ENCODE peak calls at places on chromosomes 11 and 22, in five cellular contexts. One of them, this sample, is unnamed.

GRCh38 chr11:122882809-122883681 is 486 bp downstream of the JHY start:
- DNase-seq in right lobe of liver: peak; percentile 57
- DNase-seq in tibial artery: peak; percentile 47
- DNase-seq in bronchial epithelial cell: peak; percentile 67
- DNase-seq in CD4-positive, alpha-beta memory T cell: peak; percentile 53
- DNase-seq in this sample: no peak

GRCh38 chr22:20905415-20906386 is 11.5 kb upstream of the CRKL start:
- DNase-seq in right lobe of liver: no peak
- DNase-seq in tibial artery: no peak
- DNase-seq in CD4-positive, alpha-beta memory T cell: no peak
- DNase-seq in bronchial epithelial cell: peak; percentile 84
- DNase-seq in this sample: no peak

GRCh38 chr11:98940913-98941312 is 79.8 kb upstream of the CNTN5 start:
- DNase-seq in tibial artery: no peak
- DNase-seq in right lobe of liver: no peak
- DNase-seq in CD4-positive, alpha-beta memory T cell: no peak
- DNase-seq in bronchial epithelial cell: peak; percentile 44
- DNase-seq in this sample: no peak

GRCh38 chr22:50271519-50271970 is 1.4 kb upstream of the MAPK11 start:
- DNase-seq in CD4-positive, alpha-beta memory T cell: peak; percentile 35
- DNase-seq in tibial artery: no peak
- DNase-seq in right lobe of liver: no peak
- DNase-seq in bronchial epithelial cell: no peak
- DNase-seq in this sample: no peak

GRCh38 chr11:68038226-68038717 is 553 bp upstream of the TCIRG1 start:
- DNase-seq in CD4-positive, alpha-beta memory T cell: no peak
- DNase-seq in bronchial epithelial cell: no peak
- DNase-seq in tibial artery: no peak
- DNase-seq in right lobe of liver: peak; percentile 95
- DNase-seq in this sample: no peak

GRCh38 chr11:90294091-90294490 is 71.2 kb upstream of the CHORDC1 start:
- DNase-seq in CD4-positive, alpha-beta memory T cell: no peak
- DNase-seq in tibial artery: no peak
- DNase-seq in right lobe of liver: no peak
- DNase-seq in bronchial epithelial cell: no peak
- DNase-seq in this sample: no peak

GRCh38 chr22:43723816-43724215 is 88.3 kb downstream of the EFCAB6 start:
- DNase-seq in right lobe of liver: no peak
- DNase-seq in bronchial epithelial cell: peak; percentile 5
- DNase-seq in tibial artery: no peak
- DNase-seq in CD4-positive, alpha-beta memory T cell: no peak
- DNase-seq in this sample: no peak

GRCh38 chr11:17277024-17277584 is 565 bp downstream of the NUCB2 start:
- DNase-seq in right lobe of liver: no peak
- DNase-seq in bronchial epithelial cell: peak; percentile 54
- DNase-seq in tibial artery: peak; percentile 20
- DNase-seq in CD4-positive, alpha-beta memory T cell: peak; percentile 46
- DNase-seq in this sample: no peak

GRCh38 chr11:27464155-27464759 is 8.3 kb downstream of the LGR4 start:
- DNase-seq in tibial artery: no peak
- DNase-seq in right lobe of liver: no peak
- DNase-seq in bronchial epithelial cell: peak; percentile 86
- DNase-seq in CD4-positive, alpha-beta memory T cell: no peak
- DNase-seq in this sample: no peak

DNA sequence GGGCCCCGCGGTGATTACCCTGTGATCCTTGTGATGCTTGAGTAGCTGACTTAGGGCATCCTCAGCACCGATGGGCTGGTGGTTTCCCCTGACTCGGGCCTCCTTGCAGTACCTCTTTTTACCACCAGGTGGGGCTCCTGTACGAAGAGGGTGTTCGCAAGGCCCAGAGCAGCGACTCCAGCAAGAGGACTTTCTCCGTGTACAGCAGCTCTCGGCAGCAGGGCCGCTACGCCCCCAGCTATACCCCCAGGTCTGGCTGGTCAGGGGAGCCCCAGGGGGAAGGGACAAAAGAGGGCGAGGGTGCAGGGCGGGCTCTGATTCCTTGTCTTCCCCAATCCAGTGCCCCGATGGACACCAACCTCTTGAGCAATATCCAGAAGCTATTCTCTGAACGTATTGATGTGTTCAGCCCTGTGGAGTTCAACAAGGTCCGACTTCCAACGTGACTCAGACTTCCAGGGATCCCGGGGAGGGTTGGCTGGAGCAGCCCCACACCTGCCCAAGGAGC is 1.3 kb upstream of the TM7SF2 start:
- DNase-seq in right lobe of liver: peak; percentile 87
- DNase-seq in tibial artery: peak; percentile 86
- DNase-seq in bronchial epithelial cell: peak; percentile 72
- DNase-seq in CD4-positive, alpha-beta memory T cell: peak; percentile 88
- DNase-seq in this sample: peak; percentile 92
- H3K36me3 ChIP-seq in right lobe of liver: peaks cover 7% of the 10 kb centered on the region
- H3K36me3 ChIP-seq in tibial artery: peaks cover 38% of the 10 kb centered on the region
- H3K36me3 ChIP-seq in bronchial epithelial cell: peaks cover 10% of the 10 kb centered on the region
- H3K36me3 ChIP-seq in CD4-positive, alpha-beta memory T cell: peaks cover 16% of the 10 kb centered on the region
- H3K36me3 ChIP-seq in this sample: peaks cover 23% of the 10 kb centered on the region

GRCh38 chr22:24157783-24158170 is 23.5 kb upstream of the SUSD2 start:
- DNase-seq in tibial artery: peak; percentile 63
- DNase-seq in CD4-positive, alpha-beta memory T cell: no peak
- DNase-seq in bronchial epithelial cell: no peak
- DNase-seq in right lobe of liver: no peak
- DNase-seq in this sample: no peak
- H3K4me3 ChIP-seq in tibial artery: peak overlapping the region; percentile 85
- H3K4me3 ChIP-seq in CD4-positive, alpha-beta memory T cell: peak overlapping the region; percentile 92
- H3K4me3 ChIP-seq in bronchial epithelial cell: no peak overlapping the region
- H3K4me3 ChIP-seq in right lobe of liver: no peak overlapping the region
- H3K4me3 ChIP-seq in this sample: no peak overlapping the region

GRCh38 chr22:37854946-37855345 is 5.7 kb downstream of the EIF3L start:
- DNase-seq in CD4-positive, alpha-beta memory T cell: no peak
- DNase-seq in right lobe of liver: no peak
- DNase-seq in bronchial epithelial cell: no peak
- DNase-seq in tibial artery: no peak
- DNase-seq in this sample: no peak
- H3K36me3 ChIP-seq in CD4-positive, alpha-beta memory T cell: peaks cover 40% of the 10 kb centered on the region
- H3K36me3 ChIP-seq in right lobe of liver: peaks cover 72% of the 10 kb centered on the region
- H3K36me3 ChIP-seq in bronchial epithelial cell: peaks cover 22% of the 10 kb centered on the region
- H3K36me3 ChIP-seq in tibial artery: peaks cover 83% of the 10 kb centered on the region
- H3K36me3 ChIP-seq in this sample: peaks cover 76% of the 10 kb centered on the region

DNA sequence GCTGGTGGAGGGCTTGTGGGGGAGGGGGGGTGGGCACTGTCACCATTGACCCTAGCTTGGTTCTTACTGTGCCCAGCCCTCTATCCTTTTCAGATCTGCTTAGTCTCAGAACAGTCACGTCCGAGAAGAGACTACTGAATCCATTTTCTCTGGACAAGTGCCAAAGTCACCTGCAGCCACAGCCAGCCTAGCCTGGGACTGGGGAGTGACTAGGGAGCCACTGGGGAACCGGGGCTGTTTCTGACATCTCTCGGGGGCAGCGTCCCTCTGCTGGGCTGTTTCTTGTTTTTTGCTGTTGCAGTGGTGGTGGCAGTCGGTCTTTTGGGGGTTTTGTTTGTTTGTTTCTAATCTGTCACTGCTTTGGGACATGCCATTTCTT is 8.7 kb downstream of the SLC37A2 start:
- DNase-seq in CD4-positive, alpha-beta memory T cell: no peak
- DNase-seq in tibial artery: no peak
- DNase-seq in right lobe of liver: no peak
- DNase-seq in bronchial epithelial cell: no peak
- DNase-seq in this sample: no peak
- H3K4me3 ChIP-seq in CD4-positive, alpha-beta memory T cell: no peak overlapping the region
- H3K4me3 ChIP-seq in tibial artery: no peak overlapping the region
- H3K4me3 ChIP-seq in right lobe of liver: no peak overlapping the region
- H3K4me3 ChIP-seq in bronchial epithelial cell: no peak overlapping the region
- H3K4me3 ChIP-seq in this sample: no peak overlapping the region

GRCh38 chr22:40352763-40353162 is 6.5 kb downstream of the ADSL start:
- DNase-seq in right lobe of liver: no peak
- DNase-seq in tibial artery: no peak
- DNase-seq in bronchial epithelial cell: no peak
- DNase-seq in CD4-positive, alpha-beta memory T cell: no peak
- DNase-seq in this sample: no peak
- H3K36me3 ChIP-seq in right lobe of liver: peaks cover 67% of the 10 kb centered on the region
- H3K36me3 ChIP-seq in tibial artery: peaks cover 90% of the 10 kb centered on the region
- H3K36me3 ChIP-seq in bronchial epithelial cell: peaks cover 15% of the 10 kb centered on the region
- H3K36me3 ChIP-seq in CD4-positive, alpha-beta memory T cell: peaks cover 67% of the 10 kb centered on the region
- H3K36me3 ChIP-seq in this sample: peaks cover 69% of the 10 kb centered on the region

GRCh38 chr22:48103126-48103875 is 1340.9 kb downstream of the TBC1D22A start:
- DNase-seq in bronchial epithelial cell: no peak
- DNase-seq in CD4-positive, alpha-beta memory T cell: no peak
- DNase-seq in right lobe of liver: no peak
- DNase-seq in tibial artery: no peak
- DNase-seq in this sample: peak; percentile 46
- H3K4me3 ChIP-seq in bronchial epithelial cell: no peak overlapping the region
- H3K4me3 ChIP-seq in CD4-positive, alpha-beta memory T cell: no peak overlapping the region
- H3K4me3 ChIP-seq in right lobe of liver: no peak overlapping the region
- H3K4me3 ChIP-seq in tibial artery: no peak overlapping the region
- H3K4me3 ChIP-seq in this sample: no peak overlapping the region

GRCh38 chr11:47052165-47052564 is 115.6 kb downstream of the CSTPP1 start:
- DNase-seq in right lobe of liver: no peak
- DNase-seq in tibial artery: no peak
- DNase-seq in bronchial epithelial cell: no peak
- DNase-seq in CD4-positive, alpha-beta memory T cell: no peak
- DNase-seq in this sample: no peak
- H3K36me3 ChIP-seq in right lobe of liver: no peaks in the 10 kb centered on the region
- H3K36me3 ChIP-seq in tibial artery: no peaks in the 10 kb centered on the region
- H3K36me3 ChIP-seq in bronchial epithelial cell: no peaks in the 10 kb centered on the region
- H3K36me3 ChIP-seq in CD4-positive, alpha-beta memory T cell: no peaks in the 10 kb centered on the region
- H3K36me3 ChIP-seq in this sample: no peaks in the 10 kb centered on the region

GRCh38 chr22:48938741-48939140 is 888.9 kb downstream of the BRD1 start:
- DNase-seq in CD4-positive, alpha-beta memory T cell: no peak
- DNase-seq in tibial artery: peak; percentile 17
- DNase-seq in right lobe of liver: no peak
- DNase-seq in bronchial epithelial cell: no peak
- DNase-seq in this sample: peak; percentile 38

GRCh38 chr22:48936391-48936790 is 891.3 kb downstream of the BRD1 start:
- DNase-seq in tibial artery: no peak
- DNase-seq in right lobe of liver: no peak
- DNase-seq in CD4-positive, alpha-beta memory T cell: no peak
- DNase-seq in bronchial epithelial cell: no peak
- DNase-seq in this sample: peak; percentile 46

GRCh38 chr22:48939441-48940265 is 888.0 kb downstream of the BRD1 start:
- DNase-seq in right lobe of liver: no peak
- DNase-seq in bronchial epithelial cell: no peak
- DNase-seq in CD4-positive, alpha-beta memory T cell: no peak
- DNase-seq in tibial artery: peak; percentile 9
- DNase-seq in this sample: peak; percentile 36

GRCh38 chr22:48934446-48934845 is 893.2 kb downstream of the BRD1 start:
- DNase-seq in right lobe of liver: no peak
- DNase-seq in tibial artery: no peak
- DNase-seq in CD4-positive, alpha-beta memory T cell: no peak
- DNase-seq in bronchial epithelial cell: no peak
- DNase-seq in this sample: no peak

DNA sequence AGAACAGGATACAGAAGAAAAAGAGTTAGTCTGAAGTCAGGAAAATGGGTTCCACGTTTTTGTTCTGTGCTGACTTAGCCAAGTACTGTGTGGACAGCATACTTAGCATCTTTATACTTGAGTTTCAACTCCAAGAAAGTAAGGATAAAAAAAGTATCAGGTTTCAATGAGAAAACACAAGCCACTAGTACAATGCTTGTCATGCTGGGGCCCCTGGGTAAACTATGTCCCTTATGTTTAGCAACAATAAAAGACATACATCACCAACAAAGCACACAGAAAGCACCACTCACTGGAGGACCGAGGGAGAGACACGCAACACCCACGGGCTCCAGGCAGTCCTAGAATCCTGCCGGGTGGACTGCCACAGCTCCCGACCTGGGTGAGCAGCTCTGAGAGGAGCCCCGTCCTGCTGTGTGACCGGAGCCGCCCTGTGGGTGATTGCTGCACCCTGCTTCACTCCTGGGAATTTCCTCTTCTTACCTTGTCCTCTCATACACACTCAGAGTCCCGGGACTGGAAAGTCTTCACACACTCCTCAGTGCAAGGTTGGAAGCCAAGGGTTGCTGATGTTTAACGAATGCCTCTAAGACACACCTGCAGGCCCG is 890.5 kb downstream of the BRD1 start:
- DNase-seq in tibial artery: peak; percentile 6
- DNase-seq in right lobe of liver: no peak
- DNase-seq in CD4-positive, alpha-beta memory T cell: no peak
- DNase-seq in bronchial epithelial cell: no peak
- DNase-seq in this sample: peak; percentile 34
- H3K4me3 ChIP-seq in tibial artery: no peak overlapping the region
- H3K4me3 ChIP-seq in right lobe of liver: no peak overlapping the region
- H3K4me3 ChIP-seq in CD4-positive, alpha-beta memory T cell: no peak overlapping the region
- H3K4me3 ChIP-seq in bronchial epithelial cell: no peak overlapping the region
- H3K4me3 ChIP-seq in this sample: no peak overlapping the region

GRCh38 chr22:40421941-40422340 is 51.5 kb downstream of the SGSM3 start:
- DNase-seq in bronchial epithelial cell: no peak
- DNase-seq in tibial artery: no peak
- DNase-seq in right lobe of liver: no peak
- DNase-seq in CD4-positive, alpha-beta memory T cell: no peak
- DNase-seq in this sample: no peak
- H3K36me3 ChIP-seq in bronchial epithelial cell: peaks cover 68% of the 10 kb centered on the region
- H3K36me3 ChIP-seq in tibial artery: peaks cover 96% of the 10 kb centered on the region
- H3K36me3 ChIP-seq in right lobe of liver: peaks cover 47% of the 10 kb centered on the region
- H3K36me3 ChIP-seq in CD4-positive, alpha-beta memory T cell: peaks cover 89% of the 10 kb centered on the region
- H3K36me3 ChIP-seq in this sample: peaks cover 89% of the 10 kb centered on the region